ENCODE peak calls at places on chromosome 2, in seven cellular contexts. P is ovary, I is sigmoid colon, V is A549, R is HepG2, W is K562, Z is suprapubic skin. K is an unnamed sample. For H3K9me3, the result is how much of the 10 kb centered on the place peaks cover.

GRCh38 chr2:237092920-237093781 is 7.5 kb downstream of the COPS8 start:
- DNase-seq in P (peak), I (peak), V (peak), R (no peak), W (no peak), Z (no peak), K (no peak)

GRCh38 chr2:120220756-120221155 is 2.4 kb downstream of the TMEM185B start:
- DNase-seq in P (no peak), I (no peak), V (no peak), R (no peak), W (no peak), Z (no peak), K (no peak)

GRCh38 chr2:236177967-236178909 is 10.1 kb upstream of the GBX2 start:
- DNase-seq in P (peak), I (peak), V (peak), R (peak), W (peak), Z (no peak), K (peak)

GRCh38 chr2:236162804-236163482 is 5.2 kb downstream of the GBX2 start:
- DNase-seq in P (no peak), I (no peak), V (no peak), R (no peak), W (no peak), Z (no peak), K (no peak)

GRCh38 chr2:59589881-59590280 is 963.6 kb downstream of the BCL11A start:
- DNase-seq in P (no peak), I (no peak), V (no peak), R (no peak), W (no peak), Z (no peak), K (no peak)

GRCh38 chr2:118769707-118770400 is 77.6 kb downstream of the EN1 start:
- DNase-seq in P (no peak), I (no peak), V (no peak), R (no peak), W (no peak), Z (no peak), K (no peak)

GRCh38 chr2:27572998-27573429 is 9.8 kb upstream of the ZNF512 start:
- DNase-seq in P (no peak), I (no peak), V (no peak), R (no peak), W (no peak), Z (no peak), K (no peak)

GRCh38 chr2:74554821-74555531 is 456 bp downstream of the DOK1 start:
- DNase-seq in P (peak), I (peak), V (no peak), R (no peak), W (peak), Z (peak), K (peak)

GRCh38 chr2:185279999-185280398 is 458.6 kb upstream of the FSIP2 start:
- DNase-seq in P (no peak), I (no peak), V (no peak), R (peak), W (no peak), Z (no peak), K (no peak)

GRCh38 chr2:169734172-169734847 is 678 bp downstream of the KLHL23 start:
- DNase-seq in P (peak), I (no peak), V (no peak), R (no peak), W (peak), Z (no peak), K (peak)

GRCh38 chr2:158914731-158915130 is 53.7 kb upstream of the TANC1 start:
- DNase-seq in P (no peak), I (no peak), V (no peak), R (no peak), W (no peak), Z (no peak), K (no peak)

GRCh38 chr2:100752628-100753333 is 67.2 kb upstream of the NPAS2 start:
- DNase-seq in P (no peak), I (no peak), V (peak), R (peak), W (no peak), Z (no peak), K (no peak)

GRCh38 chr2:231671617-231672350 is 36.5 kb upstream of the PTMA start:
- DNase-seq in P (no peak), I (no peak), V (no peak), R (peak), W (no peak), Z (no peak), K (peak)

GRCh38 chr2:207930747-207931146 is 94.6 kb downstream of the PLEKHM3 start:
- DNase-seq in P (peak), I (peak), V (no peak), R (no peak), W (no peak), Z (no peak), K (peak)

GRCh38 chr2:45813003-45813601 is 161.6 kb downstream of the PRKCE start:
- DNase-seq in P (peak), I (peak), V (no peak), R (no peak), W (no peak), Z (no peak), K (no peak)

GRCh38 chr2:46936566-46936965 is 21.0 kb upstream of the MCFD2 start:
- DNase-seq in P (no peak), I (no peak), V (no peak), R (no peak), W (no peak), Z (no peak), K (no peak)

GRCh38 chr2:96431319-96431718 is 73.8 kb downstream of the NEURL3 start:
- DNase-seq in P (no peak), I (no peak), V (no peak), R (no peak), W (no peak), Z (no peak), K (no peak)

GRCh38 chr2:170504820-170505145 is 210.4 kb upstream of the SP5 start:
- DNase-seq in P (no peak), I (no peak), V (no peak), R (peak), W (no peak), Z (no peak), K (no peak)

GRCh38 chr2:30683240-30683956 is 123.8 kb downstream of the CAPN13 start:
- DNase-seq in P (no peak), I (peak), V (no peak), R (no peak), W (no peak), Z (no peak), K (no peak)

GRCh38 chr2:133266075-133266925 is 302.0 kb downstream of the NCKAP5 start:
- DNase-seq in P (peak), I (no peak), V (peak), R (no peak), W (no peak), Z (no peak), K (no peak)
- H3K27ac ChIP-seq in P (peak), I (no peak), V (peak), R (no peak), W (no peak), Z (peak), K (no peak)

DNA sequence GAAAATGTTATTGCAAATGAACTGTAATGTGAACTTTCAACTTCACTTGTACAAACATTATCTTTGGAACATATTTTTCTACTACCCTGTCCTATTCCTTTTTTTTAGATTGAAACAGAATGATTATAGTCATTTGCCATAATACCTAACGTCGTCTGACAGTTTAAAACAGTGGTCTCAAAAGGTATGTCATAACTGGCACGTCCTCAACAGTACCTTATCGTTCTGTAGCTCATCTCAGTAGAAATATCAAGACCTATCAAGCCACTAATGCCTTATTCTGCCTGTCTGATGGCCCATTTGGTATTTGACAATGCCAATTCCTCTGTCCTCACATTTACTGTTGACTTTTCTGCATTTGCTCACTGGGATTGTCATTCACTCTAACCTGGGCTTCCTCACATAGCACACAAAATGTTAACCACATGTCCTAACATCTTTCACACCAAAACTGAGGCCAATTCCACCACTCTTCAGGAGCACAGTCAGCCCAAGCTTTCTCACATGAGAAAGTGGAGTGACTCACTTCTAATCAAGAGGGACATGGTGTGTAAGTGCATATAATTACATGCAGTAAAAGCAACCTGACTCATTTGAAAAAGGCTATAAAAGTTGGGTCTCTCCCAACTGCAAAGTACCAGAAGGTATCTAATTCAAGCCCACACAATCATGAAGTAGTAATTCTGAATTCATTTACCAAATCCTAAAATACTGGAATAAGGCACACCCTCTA is 34.8 kb downstream of the DNER start:
- DNase-seq in P (no peak), I (no peak), V (no peak), R (no peak), W (no peak), Z (no peak), K (no peak)
- TF ChIP-seq EP300 in P (no peak), I (no peak), V (no peak), R (no peak), W (no peak), Z (no peak), K (no peak)

GRCh38 chr2:105990624-105991023 is 203.5 kb downstream of the UXS1 start:
- DNase-seq in P (no peak), I (no peak), V (no peak), R (no peak), W (no peak), Z (no peak), K (no peak)
- H3K9me3 ChIP-seq in P (under half), I (under half), V (under half), R (under half), W (under half), Z (under half), K (under half)

GRCh38 chr2:102801858-102802699 is 40.2 kb downstream of the TMEM182 start:
- DNase-seq in P (no peak), I (no peak), V (no peak), R (peak), W (no peak), Z (no peak), K (no peak)
- H3K27ac ChIP-seq in P (no peak), I (no peak), V (no peak), R (peak), W (no peak), Z (no peak), K (no peak)

DNA sequence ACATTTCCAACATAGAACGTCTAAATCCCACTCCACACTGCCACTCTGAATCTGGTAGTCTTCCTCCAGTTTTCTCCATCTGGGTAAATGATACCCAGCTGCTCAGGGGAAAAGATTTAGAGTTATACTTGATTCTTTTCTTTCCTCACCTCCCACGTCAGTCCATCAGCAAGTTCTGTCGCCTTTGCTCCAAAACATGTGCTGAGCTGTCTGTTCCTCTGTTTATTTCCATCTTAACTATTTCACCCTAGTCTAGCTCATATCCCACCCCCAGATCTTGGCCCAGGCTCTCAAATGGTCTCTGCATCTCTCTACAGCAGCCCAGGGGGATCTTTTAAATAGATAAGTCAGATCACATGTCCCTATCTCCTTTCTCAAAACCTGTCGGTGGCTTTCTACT is 43.4 kb upstream of the GMCL1 start:
- DNase-seq in P (no peak), I (no peak), V (no peak), R (no peak), W (no peak), Z (no peak), K (no peak)
- TF ChIP-seq EP300 in P (no peak), I (no peak), V (no peak), R (no peak), W (no peak), Z (no peak), K (no peak)

GRCh38 chr2:85682378-85682777 is 11.8 kb upstream of the GNLY start:
- DNase-seq in P (no peak), I (peak), V (no peak), R (no peak), W (no peak), Z (no peak), K (no peak)
- H3K9me3 ChIP-seq in P (under half), I (under half), V (under half), R (under half), W (under half), Z (under half), K (under half)